ENCODE peak calls at places on chromosome 7, in seven cellular contexts. Q is sigmoid colon, V is Panc1, D is left lung, E is H1, F is IMR-90, B is hepatocyte. H is an unnamed sample.

GRCh38 chr7:29109815-29110385 is 36.4 kb downstream of the CPVL start:
- DNase-seq in Q (no peak), D (no peak), V (no peak), E (no peak), B (no peak), F (no peak), H (peak; percentile 67)

GRCh38 chr7:89914673-89915072 is 239.6 kb upstream of the STEAP1 start:
- DNase-seq in F (no peak), B (no peak), Q (no peak), D (no peak), V (no peak), E (no peak), H (no peak)

GRCh38 chr7:30922596-30922995 is 10.9 kb downstream of the AQP1 start:
- DNase-seq in V (no peak), F (no peak), D (peak; percentile 35), B (no peak), E (no peak), Q (peak; percentile 57), H (no peak)

GRCh38 chr7:501526-501925 is 18.1 kb downstream of the PDGFA start:
- DNase-seq in E (no peak), F (no peak), V (no peak), B (no peak), Q (peak; percentile 62), D (peak; percentile 52), H (no peak)

GRCh38 chr7:133434246-133434865 is 181.5 kb downstream of the EXOC4 start:
- DNase-seq in E (no peak), Q (no peak), B (peak; percentile 8), V (no peak), F (peak; percentile 49), D (no peak), H (no peak)

GRCh38 chr7:44341399-44341798 is 16.0 kb upstream of the CAMK2B start:
- DNase-seq in D (no peak), F (no peak), V (no peak), B (no peak), Q (no peak), E (no peak), H (no peak)

GRCh38 chr7:99733448-99733847 is 1.5 kb downstream of the CYP3A7 start:
- DNase-seq in F (no peak), D (no peak), Q (no peak), B (no peak), E (no peak), V (no peak), H (no peak)

GRCh38 chr7:142717453-142717852 is 31.8 kb upstream of the PRSS1 start:
- DNase-seq in D (no peak), V (no peak), F (no peak), B (no peak), E (no peak), Q (no peak), H (no peak)

GRCh38 chr7:36600314-36600682 is 124.0 kb downstream of the AOAH start:
- DNase-seq in D (peak; percentile 77), Q (no peak), B (no peak), E (no peak), V (no peak), F (no peak), H (no peak)

GRCh38 chr7:2191026-2191425 is 41.7 kb downstream of the MAD1L1 start:
- DNase-seq in V (no peak), Q (no peak), E (no peak), F (no peak), D (no peak), B (no peak), H (no peak)

DNA sequence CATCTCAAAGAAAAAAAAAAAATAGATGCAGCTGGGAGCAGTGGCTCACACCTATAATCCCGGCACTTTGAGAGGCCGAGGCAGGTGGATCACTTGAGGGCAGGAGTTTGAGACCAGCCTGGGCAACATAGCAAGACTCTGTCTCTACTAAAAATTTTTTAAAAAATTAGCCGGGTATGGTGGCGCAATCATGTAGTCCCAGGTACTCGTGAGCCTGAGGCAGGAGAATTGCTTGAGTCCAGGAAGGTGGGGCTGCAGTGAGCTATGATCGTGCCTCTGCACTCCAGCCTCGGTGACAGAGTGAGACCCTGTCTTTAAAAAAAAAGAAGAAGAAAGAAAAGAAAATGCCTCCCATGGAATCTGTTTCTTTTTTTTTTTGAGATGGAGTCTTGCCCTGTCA is 31.9 kb downstream of the GTF2IRD1 start:
- DNase-seq in D (no peak), B (no peak), F (no peak), Q (no peak), E (no peak), V (no peak), H (no peak)
- TF ChIP-seq CTCF in D (no peak), B (no peak), F (no peak), Q (no peak), E (no peak), V (no peak), H (no peak)

DNA sequence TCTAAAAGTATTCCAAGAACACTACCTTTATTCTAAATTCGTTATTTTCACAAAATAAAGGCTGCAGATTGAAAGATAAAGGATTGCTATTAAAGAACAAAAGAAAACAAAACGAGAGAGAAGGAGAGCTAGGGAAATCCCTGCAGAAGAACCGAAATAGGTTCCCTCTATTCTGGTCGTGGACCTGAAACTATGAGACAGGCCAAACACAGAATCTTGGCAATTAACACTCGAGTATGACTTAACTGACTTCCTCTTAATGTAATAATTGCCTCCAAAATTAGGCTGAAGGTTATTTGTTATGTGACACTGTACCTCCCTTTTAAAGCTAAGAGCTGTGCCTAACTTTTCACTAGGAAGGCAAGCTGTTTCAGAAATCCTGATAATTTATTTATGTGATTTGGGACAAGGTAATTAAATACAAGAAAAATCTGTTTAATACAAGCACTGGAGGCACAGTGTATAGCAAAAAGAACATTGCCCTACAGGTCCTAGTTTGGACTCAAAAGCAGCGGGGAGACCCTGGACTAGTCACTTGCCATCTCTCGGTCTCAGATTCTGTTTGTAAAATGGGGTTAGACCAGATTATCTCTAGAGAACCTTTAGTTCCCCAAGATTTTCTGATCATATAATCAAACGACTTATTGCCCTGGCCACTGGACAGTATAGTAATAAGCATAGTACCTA is 11.6 kb downstream of the NAMPT start:
- DNase-seq in D (no peak), B (no peak), E (no peak), V (no peak), Q (no peak), F (no peak), H (no peak)
- H3K4me3 ChIP-seq in D (no peak overlapping the region), B (no peak overlapping the region), E (no peak overlapping the region), V (no peak overlapping the region), Q (no peak overlapping the region), F (no peak overlapping the region), H (no peak overlapping the region)

GRCh38 chr7:21550821-21551531 is 8.1 kb downstream of the DNAH11 start:
- DNase-seq in D (no peak), B (peak; percentile 13), E (no peak), F (no peak), Q (no peak), V (no peak), H (no peak)
- TF ChIP-seq CTCF in D (no peak), B (peak; percentile 9), E (peak; percentile 51), F (no peak), Q (no peak), V (peak; percentile 31), H (no peak)

DNA sequence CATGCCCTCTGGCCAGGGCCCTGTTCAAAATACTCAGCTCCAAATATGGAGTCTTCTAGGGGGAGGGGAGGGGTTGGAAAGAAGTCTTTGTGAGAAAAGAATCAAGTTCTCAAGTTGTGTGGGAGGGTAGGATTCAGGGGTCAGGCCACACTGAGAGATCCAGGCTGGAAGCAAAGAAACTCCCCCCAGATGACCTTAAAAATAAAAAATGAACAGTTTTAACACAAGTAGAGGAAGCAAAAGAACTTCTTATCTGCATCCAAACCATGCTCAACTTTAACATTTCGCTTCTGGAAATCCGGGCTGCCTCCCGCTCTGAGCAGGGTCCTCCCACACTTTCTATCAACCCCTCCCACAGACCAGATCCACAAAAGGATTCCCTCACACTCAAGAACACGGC is 44.1 kb downstream of the CYTH3 start:
- DNase-seq in Q (no peak), V (no peak), F (peak; percentile 33), D (no peak), E (no peak), B (no peak), H (no peak)
- H3K4me3 ChIP-seq in Q (no peak overlapping the region), V (no peak overlapping the region), F (peak overlapping the region; percentile 4), D (no peak overlapping the region), E (no peak overlapping the region), B (no peak overlapping the region), H (no peak overlapping the region)

GRCh38 chr7:53094827-53095226 is 59.4 kb downstream of the POM121L12 start:
- DNase-seq in D (no peak), V (no peak), E (no peak), Q (no peak), B (no peak), F (no peak), H (no peak)
- TF ChIP-seq CTCF in D (no peak), V (no peak), E (no peak), Q (no peak), B (no peak), F (no peak), H (no peak)

GRCh38 chr7:140675726-140676125 is 3.0 kb downstream of the ADCK2 start:
- DNase-seq in E (no peak), Q (peak; percentile 47), F (no peak), B (no peak), D (no peak), V (no peak), H (no peak)

GRCh38 chr7:140673063-140673769 is 471 bp downstream of the ADCK2 start:
- DNase-seq in F (no peak), V (no peak), B (peak; percentile 77), D (peak; percentile 89), E (no peak), Q (peak; percentile 70), H (no peak)

GRCh38 chr7:140673770-140674155 is 1.0 kb downstream of the ADCK2 start:
- DNase-seq in V (no peak), B (no peak), D (no peak), Q (peak; percentile 72), F (no peak), E (no peak), H (no peak)

GRCh38 chr7:140674899-140675701 is 2.4 kb downstream of the ADCK2 start:
- DNase-seq in B (peak; percentile 32), Q (peak; percentile 68), F (peak; percentile 57), D (no peak), E (no peak), V (no peak), H (peak; percentile 59)

DNA sequence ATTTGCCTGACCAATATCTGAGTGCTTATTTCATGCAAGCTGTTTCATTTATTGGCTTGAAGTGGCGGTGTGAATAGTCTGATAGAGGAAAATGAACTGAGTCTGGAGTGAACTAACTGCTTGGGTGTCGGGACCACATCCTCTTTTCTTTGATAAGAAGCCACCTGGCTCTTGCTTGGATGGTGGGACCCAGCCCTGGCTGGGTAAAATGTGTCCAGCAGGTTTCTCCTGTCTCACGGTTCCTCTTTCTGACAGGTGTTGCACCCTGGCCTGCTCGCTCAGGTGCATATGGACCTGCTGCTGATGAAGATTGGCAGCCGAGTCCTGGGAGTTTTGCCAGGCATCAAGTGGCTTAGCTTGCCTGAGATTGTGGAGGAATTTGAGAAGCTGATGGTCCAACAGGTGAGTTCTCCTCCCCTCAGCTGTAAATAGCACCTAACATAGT is 1.6 kb downstream of the ADCK2 start:
- DNase-seq in B (no peak), D (no peak), F (no peak), V (no peak), E (no peak), Q (peak; percentile 40), H (no peak)
- H3K4me3 ChIP-seq in B (no peak overlapping the region), D (no peak overlapping the region), F (no peak overlapping the region), V (no peak overlapping the region), E (no peak overlapping the region), Q (no peak overlapping the region), H (no peak overlapping the region)

DNA sequence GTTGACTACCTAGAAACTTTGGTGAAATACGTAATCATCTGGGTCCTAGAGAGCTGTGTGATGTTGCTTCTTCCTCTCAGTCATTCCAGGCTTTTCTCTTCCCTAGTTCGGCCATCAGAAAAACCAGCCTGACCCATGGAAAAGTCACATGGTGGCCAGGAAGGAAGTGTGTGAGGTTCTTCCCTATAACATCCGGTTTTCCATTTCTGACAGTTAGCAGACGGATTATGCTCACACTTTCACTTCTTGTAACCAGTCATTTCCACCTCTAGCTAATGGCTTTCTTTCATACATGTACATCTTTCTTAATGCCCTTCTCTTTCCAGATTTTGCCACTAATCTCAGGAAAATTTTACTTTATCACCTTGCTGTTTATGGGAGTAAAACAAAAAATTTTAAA is 110.0 kb upstream of the GLCCI1 start:
- DNase-seq in B (no peak), D (no peak), V (no peak), E (no peak), F (no peak), Q (no peak), H (no peak)
- TF ChIP-seq CTCF in B (no peak), D (no peak), V (no peak), E (no peak), F (no peak), Q (no peak), H (no peak)

H was measured in epithelial cell of proximal tubule.